ENCODE peak calls at places on chromosomes 1 and 21, in seven cellular contexts. P is neuronal stem cell, F is mesendoderm, J is mesenchymal stem cell, Z is H1, K is trophoblast cell, Y is H9. E is an unnamed sample.

GRCh38 chr1:175840787-175841186 is 97.4 kb upstream of the TNR start:
- DNase-seq in P (no peak), F (no peak), J (no peak), Z (no peak), K (no peak), Y (no peak), E (no peak)

GRCh38 chr1:53593758-53594380 is 134.7 kb downstream of the DMRTB1 start:
- DNase-seq in P (peak; percentile 55), F (peak; percentile 80), J (peak; percentile 32), Z (peak; percentile 74), K (peak; percentile 26), Y (peak; percentile 94), E (no peak)

GRCh38 chr1:161216945-161217712 is 2.0 kb downstream of the FCER1G start:
- DNase-seq in P (no peak), F (no peak), J (peak; percentile 95), Z (no peak), K (peak; percentile 23), Y (no peak), E (peak; percentile 86)

GRCh38 chr1:20185834-20186782 is at the start of the genes PLA2G2C and UBXN10:
- DNase-seq in P (peak; percentile 49), F (peak; percentile 89), J (peak; percentile 11), Z (no peak), K (peak; percentile 13), Y (peak; percentile 74), E (no peak)

GRCh38 chr1:234583755-234584430 is 26.1 kb downstream of the IRF2BP2 start:
- DNase-seq in P (no peak), F (no peak), J (no peak), Z (no peak), K (no peak), Y (no peak), E (no peak)

GRCh38 chr1:17874231-17874630 is 119.1 kb downstream of the ACTL8 start:
- DNase-seq in P (no peak), F (peak; percentile 66), J (peak; percentile 63), Z (no peak), K (peak; percentile 17), Y (no peak), E (peak; percentile 94)

GRCh38 chr1:19448491-19449439 is 36.6 kb downstream of the CAPZB start:
- DNase-seq in P (no peak), F (no peak), J (peak; percentile 94), Z (no peak), K (peak; percentile 26), Y (no peak), E (peak; percentile 93)

GRCh38 chr1:35452086-35452485 is 105.1 kb downstream of the KIAA0319L start:
- DNase-seq in P (no peak), F (no peak), J (peak; percentile 65), Z (no peak), K (no peak), Y (no peak), E (peak; percentile 72)

GRCh38 chr1:93827633-93828436 is 51.2 kb downstream of the DNTTIP2 start:
- DNase-seq in P (no peak), F (peak; percentile 66), J (peak; percentile 70), Z (no peak), K (peak; percentile 81), Y (no peak), E (peak; percentile 28)

GRCh38 chr1:52281518-52281917 is 84.5 kb downstream of the CC2D1B start:
- DNase-seq in P (no peak), F (no peak), J (peak; percentile 46), Z (no peak), K (no peak), Y (no peak), E (peak; percentile 82)

GRCh38 chr1:19384113-19384512 is 72.0 kb downstream of the SLC66A1 start:
- DNase-seq in P (no peak), F (no peak), J (no peak), Z (no peak), K (no peak), Y (no peak), E (peak; percentile 43)

GRCh38 chr1:60621524-60621923 is 460.8 kb upstream of the NFIA start:
- DNase-seq in P (peak; percentile 12), F (no peak), J (no peak), Z (no peak), K (no peak), Y (no peak), E (no peak)

GRCh38 chr1:12069616-12070244 is 6.6 kb downstream of the TNFRSF8 start:
- DNase-seq in P (no peak), F (peak; percentile 61), J (no peak), Z (no peak), K (no peak), Y (no peak), E (no peak)

GRCh38 chr1:109873278-109874175 is 37.1 kb upstream of the CSF1 start:
- DNase-seq in P (no peak), F (peak; percentile 61), J (peak; percentile 53), Z (no peak), K (no peak), Y (no peak), E (peak; percentile 29)

GRCh38 chr1:39979654-39980053 is 24.7 kb downstream of the MFSD2A start:
- DNase-seq in P (no peak), F (no peak), J (no peak), Z (no peak), K (no peak), Y (peak; percentile 68), E (no peak)

GRCh38 chr1:56415258-56415657 is 164.1 kb downstream of the PLPP3 start:
- DNase-seq in P (no peak), F (no peak), J (no peak), Z (no peak), K (no peak), Y (no peak), E (no peak)

GRCh38 chr21:44815852-44816628 is 1.8 kb downstream of the SUMO3 start:
- DNase-seq in P (no peak), F (no peak), J (peak; percentile 9), Z (no peak), K (no peak), Y (no peak), E (no peak)

GRCh38 chr1:246516126-246516525 is 9.0 kb upstream of the SMYD3 start:
- DNase-seq in P (no peak), F (no peak), J (no peak), Z (no peak), K (no peak), Y (no peak), E (no peak)

GRCh38 chr1:174426153-174426552 is 21.6 kb upstream of the GPR52 start:
- DNase-seq in P (no peak), F (no peak), J (no peak), Z (no peak), K (no peak), Y (no peak), E (no peak)

GRCh38 chr1:174433451-174433850 is 14.3 kb upstream of the GPR52 start:
- DNase-seq in P (no peak), F (no peak), J (peak; percentile 47), Z (no peak), K (peak; percentile 8), Y (no peak), E (peak; percentile 89)

GRCh38 chr1:174428739-174429138 is 19.0 kb upstream of the GPR52 start:
- DNase-seq in P (no peak), F (no peak), J (no peak), Z (no peak), K (no peak), Y (no peak), E (no peak)

GRCh38 chr1:174425121-174425520 is 22.6 kb upstream of the GPR52 start:
- DNase-seq in P (no peak), F (no peak), J (no peak), Z (no peak), K (no peak), Y (no peak), E (no peak)

GRCh38 chr1:174428033-174428432 is 19.7 kb upstream of the GPR52 start:
- DNase-seq in P (no peak), F (peak; percentile 64), J (no peak), Z (no peak), K (no peak), Y (no peak), E (no peak)
- H3K4ac ChIP-seq in P (no peak overlapping the region), F (no peak overlapping the region), J (no peak overlapping the region), Z (no peak overlapping the region), K (no peak overlapping the region), Y (no peak overlapping the region), E (no peak overlapping the region)

DNA sequence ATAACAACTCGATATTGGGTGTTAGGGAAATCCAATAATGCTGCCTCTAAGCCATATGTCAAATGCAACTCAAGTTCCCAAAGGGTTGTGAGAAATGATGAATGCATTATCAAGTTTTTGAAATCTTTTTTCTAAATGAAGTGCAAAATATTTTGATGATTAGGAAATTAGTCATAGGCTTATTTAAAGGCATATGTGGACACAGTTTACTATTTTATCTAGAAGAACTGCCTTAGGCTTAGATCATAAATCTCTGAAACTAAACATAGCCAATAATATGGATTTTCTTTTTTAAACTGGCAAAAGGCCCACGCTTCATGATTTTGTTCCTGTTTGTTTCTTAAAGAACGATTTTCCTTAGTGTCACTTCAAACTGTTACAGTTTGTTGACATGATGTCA is 322.7 kb downstream of the HHIPL2 start:
- DNase-seq in P (no peak), F (no peak), J (peak; percentile 33), Z (no peak), K (no peak), Y (no peak), E (peak; percentile 18)
- H4K8ac ChIP-seq in P (no peak overlapping the region), F (no peak overlapping the region), J (no peak overlapping the region), Z (no peak overlapping the region), K (no peak overlapping the region), Y (no peak overlapping the region), E (no peak overlapping the region)

DNA sequence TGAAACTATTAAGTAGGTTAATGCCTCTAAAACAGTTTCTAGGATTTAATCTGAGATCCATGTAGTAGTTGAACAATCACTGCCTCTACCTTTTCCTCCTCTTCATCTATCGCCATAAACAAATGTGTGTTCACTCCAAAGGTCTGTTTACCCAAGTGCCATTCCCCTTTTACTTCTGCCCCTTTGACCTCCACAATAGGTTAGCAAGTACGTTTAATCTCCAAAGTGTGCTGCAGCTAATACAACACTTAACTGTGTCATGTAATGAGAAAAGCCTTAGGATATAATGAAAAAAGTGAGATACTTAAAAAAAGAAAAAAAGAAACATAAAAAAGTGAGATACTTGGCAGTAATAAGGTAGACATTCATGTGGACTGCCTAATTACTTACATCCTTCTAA is 28.2 kb downstream of the GPBP1L1 start:
- DNase-seq in P (no peak), F (no peak), J (no peak), Z (no peak), K (no peak), Y (no peak), E (no peak)
- H3K4ac ChIP-seq in P (no peak overlapping the region), F (no peak overlapping the region), J (no peak overlapping the region), Z (no peak overlapping the region), K (no peak overlapping the region), Y (no peak overlapping the region), E (no peak overlapping the region)

GRCh38 chr1:238642231-238642630 is 744.1 kb upstream of the CHRM3 start:
- DNase-seq in P (no peak), F (no peak), J (peak; percentile 63), Z (no peak), K (no peak), Y (no peak), E (peak; percentile 75)
- H4K8ac ChIP-seq in P (no peak overlapping the region), F (no peak overlapping the region), J (no peak overlapping the region), Z (no peak overlapping the region), K (no peak overlapping the region), Y (no peak overlapping the region), E (no peak overlapping the region)

DNA sequence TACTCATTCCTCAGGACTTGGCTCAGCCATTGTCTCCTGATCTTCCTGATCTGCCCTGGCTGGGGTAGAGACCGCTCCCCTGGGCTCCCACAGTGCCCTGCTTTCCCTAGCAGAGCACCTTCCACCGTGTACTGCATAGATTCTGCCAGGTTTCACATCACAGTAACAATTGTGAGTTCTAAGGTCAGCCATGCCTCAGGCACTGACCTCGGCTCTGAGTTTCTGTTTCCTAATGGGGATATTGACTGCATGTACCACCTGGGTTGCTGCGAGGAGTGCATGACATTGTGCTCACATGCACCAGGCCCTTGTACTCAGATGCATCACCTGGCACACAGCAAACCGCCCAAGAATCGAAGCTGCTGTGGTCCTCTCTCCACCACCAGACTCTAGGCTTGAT is 46.0 kb downstream of the HSPG2 start:
- DNase-seq in P (no peak), F (no peak), J (no peak), Z (no peak), K (no peak), Y (no peak), E (no peak)
- H3K4ac ChIP-seq in P (no peak overlapping the region), F (no peak overlapping the region), J (no peak overlapping the region), Z (no peak overlapping the region), K (no peak overlapping the region), Y (no peak overlapping the region), E (no peak overlapping the region)

E was measured in IMR-90.